ENCODE peak calls at places on chromosomes 2 and 18, in five cellular contexts. E, O, H, U and T are unnamed samples.

GRCh38 chr2:159164457-159164894 is 122.0 kb downstream of the WDSUB1 start:
- DNase-seq in H (no peak), E (no peak), O (peak), U (no peak), T (no peak)

GRCh38 chr2:174059875-174060226 is 94.7 kb upstream of the SP3 start:
- DNase-seq in H (peak), U (no peak), E (no peak), O (no peak), T (no peak)

GRCh38 chr18:7415081-7415894 is 151.8 kb upstream of the PTPRM start:
- DNase-seq in H (no peak), U (no peak), O (no peak), E (peak), T (peak)

GRCh38 chr2:167187049-167187727 is 298.9 kb downstream of the XIRP2 start:
- DNase-seq in E (no peak), O (peak), U (no peak), H (no peak), T (no peak)

GRCh38 chr2:168700615-168701245 is 101.7 kb upstream of the NOSTRIN start:
- DNase-seq in H (peak), E (no peak), O (no peak), U (no peak), T (no peak)

GRCh38 chr2:143297182-143297581 is 168.0 kb downstream of the ARHGAP15 start:
- DNase-seq in H (no peak), U (no peak), O (no peak), E (no peak), T (no peak)

GRCh38 chr2:131413148-131413747 is 49.3 kb upstream of the RAB6D start:
- DNase-seq in E (no peak), H (peak), U (no peak), O (peak), T (peak)

GRCh38 chr2:96249654-96250053 is 16.1 kb downstream of the TMEM127 start:
- DNase-seq in E (no peak), H (peak), O (no peak), U (no peak), T (no peak)

GRCh38 chr2:38444247-38444646 is 67.2 kb upstream of the ATL2 start:
- DNase-seq in E (no peak), U (no peak), O (no peak), H (no peak), T (no peak)

GRCh38 chr2:48195168-48195567 is 288.9 kb upstream of the FBXO11 start:
- DNase-seq in O (no peak), E (no peak), H (no peak), U (no peak), T (no peak)

GRCh38 chr2:37781028-37781427 is 109.6 kb upstream of the CDC42EP3 start:
- DNase-seq in E (no peak), H (peak), O (no peak), U (peak), T (no peak)

GRCh38 chr2:222358876-222359275 is 60.1 kb upstream of the PAX3 start:
- DNase-seq in U (no peak), O (no peak), E (no peak), H (peak), T (peak)

GRCh38 chr2:16508061-16508851 is 157.4 kb downstream of the CYRIA start:
- DNase-seq in O (peak), U (no peak), E (peak), H (peak), T (no peak)

GRCh38 chr2:32124660-32125059 is 41.0 kb upstream of the SLC30A6 start:
- DNase-seq in H (no peak), O (no peak), U (no peak), E (no peak), T (no peak)

GRCh38 chr2:29263886-29264285 is 148.7 kb downstream of the CLIP4 start:
- DNase-seq in U (no peak), H (no peak), O (no peak), E (no peak), T (no peak)

GRCh38 chr18:30245756-30246515 is 796.6 kb downstream of the DSC3 start:
- DNase-seq in H (no peak), U (no peak), O (no peak), E (no peak), T (no peak)

GRCh38 chr2:35962585-35962984 is 393.0 kb upstream of the CRIM1 start:
- DNase-seq in E (no peak), H (no peak), O (no peak), U (no peak), T (no peak)

GRCh38 chr2:103008586-103008985 is 246.8 kb downstream of the TMEM182 start:
- DNase-seq in U (no peak), O (peak), H (no peak), E (no peak), T (no peak)

GRCh38 chr2:169110919-169111318 is 41.6 kb downstream of the DHRS9 start:
- DNase-seq in E (no peak), U (no peak), H (no peak), O (no peak), T (no peak)

GRCh38 chr2:99974275-99974674 is 168.1 kb downstream of the AFF3 start:
- DNase-seq in U (no peak), H (peak), O (no peak), E (no peak), T (no peak)

GRCh38 chr2:46269545-46270273 is 27.5 kb upstream of the EPAS1 start:
- DNase-seq in E (peak), U (no peak), H (peak), O (no peak), T (no peak)

GRCh38 chr2:240450532-240451107 is 15.2 kb downstream of the GPC1 start:
- DNase-seq in U (no peak), O (no peak), H (no peak), E (no peak), T (no peak)

DNA sequence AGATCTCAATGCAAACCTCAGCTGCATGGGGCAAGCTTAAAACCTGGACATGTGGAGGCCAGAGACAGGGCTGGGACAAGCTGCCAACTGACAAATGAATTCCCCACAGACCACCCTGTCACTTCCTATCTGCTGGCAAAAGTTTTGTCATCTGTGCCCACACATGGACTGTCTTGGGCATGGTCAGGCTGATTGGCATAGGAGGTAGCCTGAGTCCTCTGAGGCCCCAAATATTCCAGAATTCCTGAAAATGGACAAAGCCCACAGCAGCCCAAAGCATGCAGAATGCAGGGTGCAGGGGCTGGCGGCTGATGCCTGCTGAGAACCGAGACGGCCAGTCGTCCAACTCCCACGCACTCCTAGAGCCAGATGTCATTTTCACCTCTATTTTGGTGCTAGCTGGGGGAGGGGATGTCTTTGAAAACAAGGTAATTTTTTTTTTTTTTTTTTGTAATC is 73.8 kb downstream of the SDC1 start:
- DNase-seq in U (no peak), E (no peak), H (no peak), O (peak), T (no peak)
- TF ChIP-seq CTCF in U (no peak), E (no peak), H (no peak), O (no peak), T (no peak)

GRCh38 chr2:78780864-78781583 is 244.5 kb upstream of the REG3G start:
- DNase-seq in O (no peak), H (no peak), U (no peak), E (peak), T (no peak)

GRCh38 chr2:78778756-78779510 is 246.6 kb upstream of the REG3G start:
- DNase-seq in H (no peak), U (no peak), E (no peak), O (no peak), T (no peak)

GRCh38 chr2:78780321-78780720 is 245.2 kb upstream of the REG3G start:
- DNase-seq in E (peak), H (no peak), U (no peak), O (no peak), T (no peak)

GRCh38 chr2:78782196-78782595 is 243.3 kb upstream of the REG3G start:
- DNase-seq in E (no peak), U (no peak), O (no peak), H (no peak), T (no peak)
- TF ChIP-seq CTCF in E (no peak), U (no peak), O (no peak), H (no peak), T (no peak)

DNA sequence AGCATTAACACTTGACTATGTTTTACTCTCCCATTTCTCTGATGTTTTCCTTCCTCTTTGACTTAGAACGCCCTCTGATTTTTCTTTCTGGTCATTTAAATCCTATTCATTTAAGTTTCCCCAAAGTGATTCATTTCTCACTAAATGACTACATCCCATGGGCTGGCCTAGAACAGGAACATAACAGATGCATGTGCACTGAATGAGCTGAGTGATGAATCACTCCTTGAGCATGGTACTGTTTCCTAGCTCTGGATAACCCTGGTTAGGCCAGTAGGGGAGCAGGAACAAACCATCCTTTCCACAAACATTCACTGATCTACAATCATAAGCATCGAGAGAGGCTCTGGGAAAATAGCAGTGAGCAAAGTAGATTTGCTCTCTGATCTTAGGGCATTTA is 221.9 kb upstream of the SETBP1 start:
- DNase-seq in U (no peak), H (peak), E (no peak), O (no peak), T (no peak)
- TF ChIP-seq CTCF in U (no peak), H (peak), E (no peak), O (no peak), T (no peak)

GRCh38 chr2:228699400-228699799 is 517.9 kb upstream of the SPHKAP start:
- DNase-seq in E (no peak), O (no peak), U (no peak), H (peak), T (no peak)
- TF ChIP-seq CTCF in E (no peak), O (peak), U (peak), H (peak), T (peak)

GRCh38 chr2:160432633-160433032 is 61.0 kb downstream of the RBMS1 start:
- DNase-seq in O (no peak), E (peak), U (no peak), H (peak), T (no peak)
- TF ChIP-seq CTCF in O (no peak), E (no peak), U (no peak), H (no peak), T (no peak)

GRCh38 chr2:88115825-88116518 is 11.9 kb downstream of the FABP1 start:
- DNase-seq in E (no peak), U (no peak), H (no peak), O (no peak), T (no peak)
- TF ChIP-seq CTCF in E (no peak), U (no peak), H (no peak), O (no peak), T (no peak)